ENCODE peak calls at places on chromosomes 2 and 18, in ten cellular contexts. F is adipocyte; H is Caco-2; U is CD8-positive, alpha-beta T cell; O is cardiac fibroblast; M is kidney; T is HAP-1; K is astrocyte; S is left ventricle myocardium inferior; D is stomach. J is an unnamed sample.

GRCh38 chr2:205148756-205149155 is 533.5 kb upstream of the NRP2 start:
- DNase-seq in M (no peak), U (no peak), H (no peak), K (no peak), F (no peak), O (peak), D (no peak), T (no peak), S (no peak), J (peak)

GRCh38 chr18:26547302-26548143 is 830 bp downstream of the KCTD1 start:
- DNase-seq in D (peak), O (peak), S (peak), T (no peak), U (peak), H (no peak), K (peak), F (peak), M (peak), J (peak)

GRCh38 chr2:126788113-126788512 is 110.6 kb upstream of the TEX51 start:
- DNase-seq in F (no peak), O (no peak), H (no peak), D (no peak), M (no peak), U (no peak), K (no peak), T (no peak), S (no peak), J (no peak)

GRCh38 chr18:23798249-23798648 is 109.0 kb downstream of the LAMA3 start:
- DNase-seq in K (no peak), M (no peak), D (no peak), T (no peak), F (no peak), H (no peak), O (no peak), U (no peak), S (no peak), J (peak)

GRCh38 chr2:166293984-166294383 is 81.8 kb downstream of the SCN9A start:
- DNase-seq in O (peak), K (peak), F (peak), M (no peak), T (no peak), S (no peak), U (no peak), H (no peak), D (no peak), J (peak)

GRCh38 chr2:226443112-226443511 is 356.5 kb downstream of the IRS1 start:
- DNase-seq in S (no peak), D (no peak), M (no peak), H (no peak), U (no peak), F (no peak), T (no peak), K (no peak), O (no peak), J (no peak)

GRCh38 chr18:10659000-10659399 is 133.2 kb downstream of the NAPG start:
- DNase-seq in T (no peak), F (no peak), S (no peak), K (no peak), U (no peak), O (no peak), H (no peak), M (no peak), D (no peak), J (peak)

GRCh38 chr2:47201224-47201623 is 46.1 kb upstream of the STPG4 start:
- DNase-seq in D (no peak), T (no peak), M (no peak), F (no peak), O (peak), K (peak), U (no peak), H (no peak), S (no peak), J (no peak)

GRCh38 chr2:161983010-161983651 is 90.9 kb downstream of the DPP4 start:
- DNase-seq in M (no peak), H (no peak), U (no peak), T (no peak), F (no peak), O (no peak), D (no peak), S (no peak), K (no peak), J (no peak)

GRCh38 chr2:234483568-234484251 is 13.2 kb downstream of the ARL4C start:
- DNase-seq in M (no peak), O (peak), S (no peak), D (no peak), H (no peak), U (peak), K (no peak), F (no peak), T (no peak), J (no peak)

GRCh38 chr2:240014327-240014726 is 10.8 kb downstream of the NDUFA10 start:
- DNase-seq in T (no peak), K (no peak), M (no peak), O (no peak), H (no peak), D (no peak), F (no peak), U (no peak), S (no peak), J (no peak)

GRCh38 chr2:45578056-45578843 is 32.8 kb downstream of the SRBD1 start:
- DNase-seq in U (peak), H (no peak), S (no peak), T (peak), K (peak), D (no peak), O (peak), F (peak), M (no peak), J (peak)

GRCh38 chr2:46518848-46519247 is 39.5 kb downstream of the TMEM247 start:
- DNase-seq in K (no peak), O (no peak), T (no peak), D (no peak), M (no peak), S (peak), F (no peak), U (no peak), H (no peak), J (no peak)

GRCh38 chr2:169512525-169512924 is 3.0 kb downstream of the KLHL41 start:
- DNase-seq in T (peak), F (peak), U (no peak), D (no peak), K (peak), H (no peak), O (peak), M (no peak), S (no peak), J (no peak)

GRCh38 chr2:215601990-215602721 is 166.3 kb upstream of the FN1 start:
- DNase-seq in O (peak), M (no peak), D (no peak), S (no peak), T (no peak), H (no peak), K (peak), F (no peak), U (no peak), J (peak)

GRCh38 chr2:185738679-185739472 is at the start of gene FSIP2:
- DNase-seq in H (no peak), D (peak), M (peak), S (peak), U (peak), O (peak), F (peak), K (peak), T (peak), J (peak)

GRCh38 chr2:2867371-2867770 is 510.2 kb downstream of the EIPR1 start:
- DNase-seq in H (no peak), O (no peak), S (no peak), D (no peak), T (no peak), U (no peak), M (no peak), F (no peak), K (no peak), J (no peak)

GRCh38 chr2:32750880-32751279 is 123.0 kb downstream of the TTC27 start:
- DNase-seq in K (no peak), S (no peak), T (no peak), M (no peak), F (no peak), U (no peak), H (no peak), O (no peak), D (no peak), J (no peak)

GRCh38 chr18:38750786-38751185 is 1185.2 kb upstream of the CELF4 start:
- DNase-seq in D (no peak), U (no peak), M (no peak), F (no peak), S (no peak), O (no peak), K (no peak), T (no peak), H (no peak), J (no peak)

GRCh38 chr2:117983040-117983439 is 30.8 kb downstream of the CCDC93 start:
- DNase-seq in O (no peak), K (peak), U (no peak), T (no peak), D (no peak), M (no peak), F (no peak), S (no peak), H (no peak), J (peak)

GRCh38 chr2:74472086-74472944 is at the start of gene MRPL53:
- DNase-seq in M (peak), T (peak), U (peak), O (peak), D (peak), K (peak), H (peak), S (peak), F (peak), J (peak)

GRCh38 chr2:217944923-217945322 is 57.9 kb downstream of the TNS1 start:
- DNase-seq in M (no peak), K (no peak), U (no peak), T (no peak), H (peak), F (no peak), S (no peak), D (no peak), O (no peak), J (no peak)

GRCh38 chr2:174148833-174149232 is 99.5 kb downstream of the OLA1 start:
- DNase-seq in M (no peak), S (no peak), D (no peak), O (no peak), T (no peak), U (no peak), K (no peak), F (no peak), H (no peak), J (no peak)

GRCh38 chr2:174158003-174158402 is 90.3 kb downstream of the OLA1 start:
- DNase-seq in S (no peak), H (peak), M (no peak), O (peak), F (no peak), U (peak), K (no peak), D (no peak), T (peak), J (peak)

GRCh38 chr2:174157048-174157447 is 91.3 kb downstream of the OLA1 start:
- DNase-seq in F (no peak), T (no peak), D (no peak), S (no peak), O (no peak), U (no peak), K (no peak), M (no peak), H (no peak), J (no peak)

GRCh38 chr2:174149530-174149929 is 98.8 kb downstream of the OLA1 start:
- DNase-seq in U (no peak), F (no peak), H (no peak), S (no peak), K (no peak), T (no peak), O (no peak), D (no peak), M (no peak), J (no peak)

GRCh38 chr2:174153757-174154680 is 94.3 kb downstream of the OLA1 start:
- DNase-seq in H (no peak), T (no peak), K (peak), U (no peak), D (no peak), M (no peak), F (peak), S (no peak), O (peak), J (peak)
- H3K4me3 ChIP-seq in H (no peak), T (no peak), K (no peak), U (no peak), D (no peak), M (no peak), F (no peak), S (no peak), O (no peak), J (no peak)

GRCh38 chr2:70948350-70949003 is 12.8 kb downstream of the ATP6V1B1 start:
- DNase-seq in D (peak), S (peak), U (peak), H (peak), O (peak), M (peak), K (peak), T (peak), F (peak), J (peak)
- H3K4me3 ChIP-seq in D (peak), S (peak), U (peak), H (peak), O (peak), M (peak), K (peak), T (peak), F (peak), J (peak)

DNA sequence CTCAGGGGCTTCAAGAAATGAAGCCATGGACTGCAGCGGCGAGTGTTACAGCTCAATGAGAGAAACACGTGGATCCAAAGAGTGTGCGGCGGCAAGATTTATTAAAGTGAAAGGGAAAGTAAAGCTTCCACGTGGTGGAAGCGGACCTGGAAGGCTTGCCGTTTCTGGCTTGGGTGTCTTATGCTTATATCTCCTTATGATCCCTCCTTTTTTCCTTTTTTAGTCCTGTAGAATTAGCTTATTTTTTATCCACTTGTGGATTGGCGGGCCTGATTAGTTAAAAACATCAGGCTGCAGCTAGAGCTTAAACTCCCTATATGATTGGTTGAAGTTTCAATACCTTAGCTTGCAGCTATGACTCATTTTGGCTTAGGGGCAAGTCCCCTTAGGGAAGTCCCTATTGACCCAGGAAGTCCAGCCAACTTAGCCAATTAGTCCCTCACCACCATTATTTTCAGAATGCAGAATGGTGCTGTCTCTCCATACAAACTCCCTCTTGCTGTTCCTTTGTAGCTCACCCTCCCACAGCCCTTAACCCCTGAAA is 11.6 kb upstream of the HNMT start:
- DNase-seq in M (no peak), H (no peak), O (no peak), S (no peak), K (no peak), U (no peak), T (no peak), D (no peak), F (no peak), J (peak)
- H3K4me3 ChIP-seq in M (peak), H (no peak), O (no peak), S (peak), K (no peak), U (no peak), T (no peak), D (peak), F (peak), J (no peak)

DNA sequence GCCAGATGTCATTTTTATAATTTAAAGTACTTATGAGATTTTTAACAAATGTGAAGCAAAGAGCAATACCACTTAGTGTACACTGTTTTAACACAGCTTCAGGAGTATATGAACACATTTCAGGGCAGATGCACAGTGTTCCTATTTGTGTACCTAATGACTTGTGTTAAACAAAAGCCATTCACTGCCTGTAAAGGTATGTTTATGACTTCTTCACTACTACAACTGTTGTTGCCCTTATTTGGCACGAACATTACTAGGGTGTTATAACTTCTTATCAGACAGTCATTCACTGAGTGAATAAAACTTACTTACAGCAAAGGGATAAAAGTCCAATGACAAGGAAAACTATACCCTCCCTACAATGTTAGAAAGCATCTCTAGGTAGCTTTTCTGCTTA is 85.4 kb upstream of the CAVIN2 start:
- DNase-seq in H (no peak), F (no peak), D (no peak), S (no peak), U (no peak), M (no peak), O (no peak), T (no peak), K (no peak), J (no peak)
- H3K4me3 ChIP-seq in H (no peak), F (no peak), D (no peak), S (no peak), U (no peak), M (no peak), O (no peak), T (no peak), K (no peak), J (no peak)

GRCh38 chr2:96205238-96205637 is 3.4 kb downstream of the STARD7 start:
- DNase-seq in K (peak), T (peak), U (no peak), H (no peak), M (no peak), D (no peak), S (no peak), O (peak), F (peak), J (peak)

GRCh38 chr2:96204836-96205235 is 3.8 kb downstream of the STARD7 start:
- DNase-seq in K (no peak), T (no peak), H (no peak), F (no peak), M (no peak), U (no peak), D (no peak), O (no peak), S (no peak), J (no peak)

GRCh38 chr2:96207778-96208143 is 866 bp downstream of the STARD7 start:
- DNase-seq in M (no peak), H (no peak), T (no peak), F (peak), O (no peak), U (no peak), S (no peak), K (no peak), D (no peak), J (no peak)

GRCh38 chr2:96207073-96207777 is 1.4 kb downstream of the STARD7 start:
- DNase-seq in M (no peak), K (no peak), T (no peak), F (peak), H (no peak), S (no peak), U (no peak), D (no peak), O (no peak), J (peak)

DNA sequence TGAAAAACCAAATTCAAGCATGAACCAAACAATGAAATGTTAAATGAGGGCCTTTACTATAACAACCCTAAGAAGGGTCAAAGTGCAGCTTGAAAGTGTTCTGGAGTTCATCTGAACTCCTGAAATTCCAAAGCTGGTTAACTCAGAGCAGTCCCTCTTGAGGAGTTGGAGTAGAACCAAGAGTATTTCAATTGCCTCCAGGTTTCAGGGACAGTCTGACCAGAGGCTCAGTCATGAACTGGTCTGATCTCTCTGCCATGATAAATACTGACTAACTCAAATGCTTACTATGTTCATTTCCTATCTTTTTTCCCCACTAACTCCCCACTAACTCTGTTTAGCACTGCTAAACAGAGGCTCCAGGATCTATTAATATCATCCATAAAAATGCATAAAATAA is 2.7 kb downstream of the STARD7 start:
- DNase-seq in S (no peak), M (no peak), D (no peak), U (no peak), K (peak), T (no peak), O (peak), F (peak), H (no peak), J (peak)
- H3K4me3 ChIP-seq in S (peak), M (peak), D (no peak), U (no peak), K (peak), T (peak), O (no peak), F (peak), H (no peak), J (no peak)

GRCh38 chr2:241199897-241200821 is 11.7 kb downstream of the ANO7 start:
- DNase-seq in D (no peak), H (no peak), U (no peak), F (no peak), M (no peak), S (no peak), K (no peak), O (no peak), T (no peak), J (no peak)
- H3K4me3 ChIP-seq in D (no peak), H (no peak), U (no peak), F (no peak), M (no peak), S (no peak), K (no peak), O (no peak), T (no peak), J (no peak)

GRCh38 chr2:1855150-1855549 is 110.8 kb upstream of the PXDN start:
- DNase-seq in T (no peak), O (no peak), U (no peak), M (no peak), S (no peak), K (peak), D (no peak), H (no peak), F (no peak), J (no peak)

GRCh38 chr2:1858733-1859132 is 114.4 kb upstream of the PXDN start:
- DNase-seq in M (no peak), K (no peak), F (no peak), H (no peak), O (no peak), U (no peak), T (no peak), S (no peak), D (no peak), J (no peak)

GRCh38 chr2:1856922-1857321 is 112.6 kb upstream of the PXDN start:
- DNase-seq in F (no peak), S (no peak), O (peak), H (no peak), K (peak), U (no peak), T (no peak), M (no peak), D (no peak), J (peak)

GRCh38 chr2:1856481-1856880 is 112.2 kb upstream of the PXDN start:
- DNase-seq in D (no peak), O (no peak), H (no peak), F (no peak), M (no peak), U (no peak), T (no peak), K (no peak), S (no peak), J (no peak)

GRCh38 chr2:1854747-1855146 is 110.4 kb upstream of the PXDN start:
- DNase-seq in M (no peak), T (no peak), F (peak), U (no peak), S (no peak), D (no peak), O (peak), K (peak), H (no peak), J (peak)
- H3K4me3 ChIP-seq in M (no peak), T (no peak), F (peak), U (no peak), S (peak), D (no peak), O (no peak), K (peak), H (no peak), J (no peak)

DNA sequence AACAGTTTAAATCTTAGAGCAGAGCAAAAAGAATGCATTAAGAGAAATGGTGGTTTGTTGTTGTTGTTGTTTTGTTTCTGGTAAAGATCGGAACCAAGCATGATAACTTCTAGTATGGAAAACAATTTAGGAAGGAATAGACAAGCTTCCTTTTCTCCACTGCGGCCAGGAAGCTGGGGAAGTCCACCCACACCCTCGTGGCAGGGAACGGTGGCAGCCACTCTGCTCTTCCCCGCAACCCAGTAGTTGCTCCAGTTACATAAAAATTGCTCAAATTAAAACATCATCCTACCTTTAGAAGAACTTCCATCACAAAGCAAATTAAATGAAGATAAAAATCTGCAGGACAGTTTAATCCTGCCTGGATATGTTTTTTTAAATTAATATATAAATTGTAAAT is 113.0 kb downstream of the RBMS1 start:
- DNase-seq in D (no peak), U (no peak), T (no peak), S (no peak), H (no peak), O (no peak), F (no peak), M (no peak), K (no peak), J (no peak)
- H3K4me3 ChIP-seq in D (no peak), U (no peak), T (no peak), S (peak), H (no peak), O (peak), F (peak), M (no peak), K (no peak), J (no peak)